ENCODE peak calls at places on chromosomes 2 and 18, in seven cellular contexts. C, E, Z, K, M, F and R are unnamed samples.

GRCh38 chr2:96891591-96892333 is 21.9 kb upstream of the SEMA4C start:
- DNase-seq in C (peak; percentile 31), E (no peak), Z (peak; percentile 78), K (no peak), M (no peak), F (peak; percentile 28), R (no peak)

GRCh38 chr2:42266236-42266635 is 94.8 kb downstream of the COX7A2L start:
- DNase-seq in C (no peak), E (no peak), Z (no peak), K (no peak), M (no peak), F (no peak), R (no peak)

GRCh38 chr2:59083075-59083792 is 842.1 kb upstream of the FANCL start:
- DNase-seq in C (no peak), E (no peak), Z (no peak), K (no peak), M (no peak), F (no peak), R (no peak)

GRCh38 chr2:172107690-172108586 is 5.2 kb upstream of the DLX2 start:
- DNase-seq in C (no peak), E (no peak), Z (no peak), K (no peak), M (no peak), F (no peak), R (no peak)

GRCh38 chr2:238091426-238092060 is 8.6 kb upstream of the ESPNL start:
- DNase-seq in C (no peak), E (no peak), Z (no peak), K (no peak), M (no peak), F (no peak), R (no peak)

GRCh38 chr2:176129825-176130152 is 284 bp downstream of the HOXD8 start:
- DNase-seq in C (no peak), E (no peak), Z (no peak), K (no peak), M (no peak), F (no peak), R (no peak)

GRCh38 chr2:95158891-95159619 is 593 bp downstream of the ZNF514 start:
- DNase-seq in C (peak; percentile 49), E (no peak), Z (peak; percentile 82), K (peak; percentile 62), M (no peak), F (peak; percentile 55), R (peak; percentile 37)

GRCh38 chr18:53799134-53799533 is 425.3 kb downstream of the MBD2 start:
- DNase-seq in C (peak; percentile 55), E (no peak), Z (no peak), K (no peak), M (no peak), F (no peak), R (peak; percentile 68)

GRCh38 chr2:120919771-120920437 is 184.2 kb downstream of the GLI2 start:
- DNase-seq in C (peak; percentile 50), E (no peak), Z (no peak), K (peak; percentile 62), M (peak; percentile 63), F (no peak), R (peak; percentile 39)

GRCh38 chr18:3329471-3329870 is 67.5 kb downstream of the MYL12B start:
- DNase-seq in C (no peak), E (no peak), Z (no peak), K (no peak), M (no peak), F (no peak), R (peak; percentile 70)

GRCh38 chr2:211181626-211182025 is 625.2 kb downstream of the CPS1 start:
- DNase-seq in C (no peak), E (no peak), Z (peak; percentile 57), K (peak; percentile 5), M (no peak), F (no peak), R (no peak)

GRCh38 chr2:238881353-238882082 is 33.6 kb downstream of the TWIST2 start:
- DNase-seq in C (no peak), E (no peak), Z (no peak), K (no peak), M (no peak), F (no peak), R (no peak)

GRCh38 chr18:2715990-2716389 is 60.5 kb downstream of the SMCHD1 start:
- DNase-seq in C (peak; percentile 5), E (no peak), Z (no peak), K (no peak), M (no peak), F (no peak), R (no peak)

GRCh38 chr2:64201086-64201627 is 56.9 kb upstream of the PELI1 start:
- DNase-seq in C (no peak), E (no peak), Z (no peak), K (no peak), M (no peak), F (no peak), R (no peak)

GRCh38 chr2:96205238-96205637 is 3.4 kb downstream of the STARD7 start:
- DNase-seq in C (peak; percentile 43), E (no peak), Z (no peak), K (no peak), M (no peak), F (no peak), R (peak; percentile 29)

GRCh38 chr2:8408560-8409460 is 273.0 kb upstream of the ID2 start:
- DNase-seq in C (no peak), E (peak; percentile 93), Z (no peak), K (no peak), M (no peak), F (no peak), R (no peak)

DNA sequence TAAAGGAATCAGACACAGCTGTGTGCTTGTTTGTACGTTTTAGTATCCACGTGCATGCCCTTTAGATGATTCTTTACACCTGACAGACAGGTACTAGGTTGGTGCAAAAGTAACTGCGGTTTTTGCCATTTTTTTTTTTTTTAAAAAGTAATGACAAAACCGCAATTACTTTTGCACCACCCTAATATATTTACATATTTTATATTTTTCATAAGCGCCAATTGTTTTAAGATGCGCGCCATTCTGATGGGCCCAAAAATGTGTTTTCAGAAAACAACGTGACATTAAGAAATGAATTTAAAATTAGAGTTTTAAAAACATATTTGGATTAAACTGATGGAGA is 972 bp upstream of the COBLL1 start:
- DNase-seq in C (no peak), E (no peak), Z (no peak), K (no peak), M (no peak), F (no peak), R (no peak)
- H3K4me3 ChIP-seq in C (no peak overlapping the region), E (no peak overlapping the region), Z (peak overlapping the region; percentile 80), K (no peak overlapping the region), M (peak overlapping the region; percentile 63), F (no peak overlapping the region), R (peak overlapping the region; percentile 86)

GRCh38 chr2:200577000-200577399 is 8.8 kb upstream of the AOX1 start:
- DNase-seq in C (no peak), E (no peak), Z (no peak), K (no peak), M (no peak), F (no peak), R (no peak)

GRCh38 chr2:200578778-200579177 is 7.0 kb upstream of the AOX1 start:
- DNase-seq in C (peak; percentile 77), E (no peak), Z (no peak), K (peak; percentile 38), M (no peak), F (no peak), R (peak; percentile 69)

DNA sequence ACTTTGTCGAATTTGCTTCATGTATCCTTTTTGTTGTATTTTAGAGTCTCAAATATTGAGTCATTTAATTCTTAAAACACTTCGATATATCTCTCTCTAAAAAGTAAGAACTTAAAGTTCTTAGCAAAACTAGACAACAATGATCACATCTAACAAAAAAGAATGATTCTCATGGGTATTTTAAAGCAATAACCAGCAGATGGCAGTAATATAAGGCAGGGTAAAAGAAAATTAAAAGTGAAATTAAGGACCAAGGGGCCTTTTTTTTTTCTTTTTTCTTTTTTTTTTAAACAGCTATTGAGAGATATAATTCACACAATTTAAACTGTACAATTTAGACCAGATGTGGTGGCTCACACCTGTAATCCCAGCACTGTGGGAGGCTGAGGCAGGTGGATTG is 9.9 kb upstream of the AOX1 start:
- DNase-seq in C (peak; percentile 52), E (no peak), Z (no peak), K (no peak), M (no peak), F (no peak), R (no peak)
- TF ChIP-seq CTCF in C (peak; percentile 38), E (peak; percentile 9), Z (peak; percentile 45), K (peak; percentile 38), M (peak; percentile 20), F (no peak), R (peak; percentile 23)

DNA sequence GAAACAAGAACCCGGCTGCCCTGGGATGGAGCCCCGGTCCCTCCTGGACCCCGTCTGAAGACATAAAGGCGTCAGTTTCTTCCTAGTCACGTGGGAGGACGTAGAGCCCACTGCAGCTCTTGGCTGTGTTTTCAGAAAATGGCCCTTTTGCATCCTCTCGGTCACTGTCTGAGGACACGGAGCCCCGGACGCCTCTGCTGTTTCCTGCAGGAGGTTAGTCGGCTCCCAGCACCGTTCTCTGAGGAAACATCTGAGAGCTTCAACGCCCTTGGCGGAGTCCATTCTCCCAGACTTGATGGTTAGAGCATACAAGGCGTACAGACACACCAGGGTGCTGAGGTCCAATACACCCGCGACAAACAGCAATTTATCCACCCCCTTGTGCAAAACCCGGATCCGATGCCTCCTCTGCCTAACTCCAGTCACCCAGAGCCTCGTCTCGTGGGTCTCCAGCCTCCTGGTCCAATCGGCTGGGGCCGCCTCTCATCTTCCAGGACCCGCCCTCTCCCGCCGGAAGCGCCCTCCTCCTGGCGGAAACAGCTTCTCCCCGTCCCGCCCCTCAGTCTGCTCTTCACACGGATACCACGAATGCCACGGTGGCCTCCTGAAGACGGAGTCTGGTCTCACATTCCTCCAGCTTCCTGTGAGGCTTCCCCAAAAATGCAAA is 119.4 kb downstream of the TMEM18 start:
- DNase-seq in C (no peak), E (no peak), Z (no peak), K (no peak), M (no peak), F (no peak), R (no peak)
- H3K4me3 ChIP-seq in C (no peak overlapping the region), E (no peak overlapping the region), Z (no peak overlapping the region), K (no peak overlapping the region), M (no peak overlapping the region), F (no peak overlapping the region), R (no peak overlapping the region)

GRCh38 chr18:5556317-5556974 is 12.6 kb upstream of the EPB41L3 start:
- DNase-seq in C (peak; percentile 62), E (no peak), Z (no peak), K (no peak), M (no peak), F (no peak), R (no peak)
- TF ChIP-seq CTCF in C (peak; percentile 19), E (no peak), Z (no peak), K (no peak), M (no peak), F (no peak), R (no peak)

GRCh38 chr18:28802546-28802945 is 625.6 kb upstream of the CDH2 start:
- DNase-seq in C (peak; percentile 84), E (no peak), Z (no peak), K (no peak), M (no peak), F (no peak), R (peak; percentile 44)
- H3K4me3 ChIP-seq in C (no peak overlapping the region), E (no peak overlapping the region), Z (no peak overlapping the region), K (no peak overlapping the region), M (no peak overlapping the region), F (no peak overlapping the region), R (no peak overlapping the region)

GRCh38 chr2:129753261-129753660 is 226.2 kb upstream of the RAB6C start:
- DNase-seq in C (no peak), E (no peak), Z (no peak), K (no peak), M (no peak), F (no peak), R (no peak)
- TF ChIP-seq CTCF in C (no peak), E (no peak), Z (no peak), K (no peak), M (no peak), F (no peak), R (no peak)